ENCODE peak calls at places on chromosomes 6 and 20, in four cellular contexts. One of them, this sample, is unnamed.

GRCh38 chr6:80434951-80435350 is 328.5 kb downstream of the BCKDHB start:
- DNase-seq in astrocyte of the spinal cord: no peak
- DNase-seq in activated naive CD4-positive, alpha-beta T cell treated with anti-CD3 and anti-CD28 coated beads, Interleukin-2, amount 50 U/mL, for 72 hours: no peak
- DNase-seq in nephron progenitor cell: no peak
- DNase-seq in this sample: no peak

GRCh38 chr6:43476744-43477143 is 626 bp upstream of the TJAP1 start:
- DNase-seq in astrocyte of the spinal cord: no peak
- DNase-seq in activated naive CD4-positive, alpha-beta T cell treated with anti-CD3 and anti-CD28 coated beads, Interleukin-2, amount 50 U/mL, for 72 hours: no peak
- DNase-seq in nephron progenitor cell: no peak
- DNase-seq in this sample: no peak

GRCh38 chr20:59972037-59972801 is 14.0 kb downstream of the CDH26 start:
- DNase-seq in astrocyte of the spinal cord: no peak
- DNase-seq in activated naive CD4-positive, alpha-beta T cell treated with anti-CD3 and anti-CD28 coated beads, Interleukin-2, amount 50 U/mL, for 72 hours: no peak
- DNase-seq in nephron progenitor cell: no peak
- DNase-seq in this sample: no peak

GRCh38 chr6:15048367-15048766 is 197.5 kb upstream of the JARID2 start:
- DNase-seq in astrocyte of the spinal cord: no peak
- DNase-seq in activated naive CD4-positive, alpha-beta T cell treated with anti-CD3 and anti-CD28 coated beads, Interleukin-2, amount 50 U/mL, for 72 hours: no peak
- DNase-seq in nephron progenitor cell: no peak
- DNase-seq in this sample: no peak

GRCh38 chr20:49583669-49584417 is 15.9 kb upstream of the PTGIS start:
- DNase-seq in astrocyte of the spinal cord: peak; percentile 74
- DNase-seq in activated naive CD4-positive, alpha-beta T cell treated with anti-CD3 and anti-CD28 coated beads, Interleukin-2, amount 50 U/mL, for 72 hours: no peak
- DNase-seq in nephron progenitor cell: no peak
- DNase-seq in this sample: peak; percentile 92

GRCh38 chr6:166957087-166957804 is 896 bp upstream of the RNASET2 start:
- DNase-seq in astrocyte of the spinal cord: no peak
- DNase-seq in activated naive CD4-positive, alpha-beta T cell treated with anti-CD3 and anti-CD28 coated beads, Interleukin-2, amount 50 U/mL, for 72 hours: peak; percentile 73
- DNase-seq in nephron progenitor cell: peak; percentile 34
- DNase-seq in this sample: peak; percentile 22

GRCh38 chr20:51354769-51355319 is 187.7 kb downstream of the NFATC2 start:
- DNase-seq in astrocyte of the spinal cord: peak; percentile 68
- DNase-seq in activated naive CD4-positive, alpha-beta T cell treated with anti-CD3 and anti-CD28 coated beads, Interleukin-2, amount 50 U/mL, for 72 hours: no peak
- DNase-seq in nephron progenitor cell: no peak
- DNase-seq in this sample: peak; percentile 45

GRCh38 chr20:1393507-1393882 is 641 bp upstream of the FKBP1A start:
- DNase-seq in astrocyte of the spinal cord: no peak
- DNase-seq in activated naive CD4-positive, alpha-beta T cell treated with anti-CD3 and anti-CD28 coated beads, Interleukin-2, amount 50 U/mL, for 72 hours: no peak
- DNase-seq in nephron progenitor cell: no peak
- DNase-seq in this sample: no peak

GRCh38 chr20:6590891-6591679 is 176.4 kb upstream of the BMP2 start:
- DNase-seq in astrocyte of the spinal cord: peak; percentile 81
- DNase-seq in activated naive CD4-positive, alpha-beta T cell treated with anti-CD3 and anti-CD28 coated beads, Interleukin-2, amount 50 U/mL, for 72 hours: no peak
- DNase-seq in nephron progenitor cell: no peak
- DNase-seq in this sample: peak; percentile 67

This sample was measured in choroid plexus epithelial cell.